ENCODE peak calls at places on chromosomes 7 and 10, in five cellular contexts. L, Z, V, I and S are unnamed samples.

GRCh38 chr10:87505366-87506113 is 847 bp downstream of the MINPP1 start:
- DNase-seq in L (peak; percentile 35), Z (peak; percentile 77), V (peak; percentile 77), I (peak; percentile 53), S (peak; percentile 61)

GRCh38 chr10:103881420-103882284 is 26.3 kb upstream of the SH3PXD2A start:
- DNase-seq in L (no peak), Z (no peak), V (no peak), I (peak; percentile 55), S (no peak)

GRCh38 chr7:18961997-18962396 is 155.4 kb downstream of the TWIST1 start:
- DNase-seq in L (no peak), Z (no peak), V (no peak), I (no peak), S (no peak)

GRCh38 chr7:54179321-54180029 is 362.7 kb upstream of the VSTM2A start:
- DNase-seq in L (no peak), Z (no peak), V (no peak), I (no peak), S (no peak)

GRCh38 chr10:69069090-69070042 is 18.5 kb upstream of the SRGN start:
- DNase-seq in L (no peak), Z (no peak), V (peak; percentile 33), I (no peak), S (no peak)

GRCh38 chr7:48246073-48246472 is 74.8 kb downstream of the ABCA13 start:
- DNase-seq in L (no peak), Z (no peak), V (no peak), I (no peak), S (peak; percentile 82)

GRCh38 chr7:66301737-66302136 is 96.6 kb downstream of the TPST1 start:
- DNase-seq in L (no peak), Z (no peak), V (no peak), I (no peak), S (no peak)

GRCh38 chr10:33337335-33337854 is 2.9 kb upstream of the NRP1 start:
- DNase-seq in L (peak; percentile 21), Z (peak; percentile 42), V (peak; percentile 67), I (peak; percentile 31), S (peak; percentile 47)

GRCh38 chr10:88038268-88038667 is 174.8 kb downstream of the PTEN start:
- DNase-seq in L (no peak), Z (no peak), V (peak; percentile 80), I (no peak), S (no peak)

GRCh38 chr7:112233048-112233697 is 26.7 kb downstream of the ZNF277 start:
- DNase-seq in L (no peak), Z (no peak), V (peak; percentile 7), I (no peak), S (no peak)

GRCh38 chr10:131569851-131570715 is 258.6 kb upstream of the TCERG1L start:
- DNase-seq in L (peak; percentile 26), Z (peak; percentile 18), V (no peak), I (no peak), S (no peak)

GRCh38 chr10:96339956-96340904 is 18.6 kb downstream of the OPALIN start:
- DNase-seq in L (peak; percentile 67), Z (peak; percentile 72), V (peak; percentile 56), I (peak; percentile 39), S (peak; percentile 61)

GRCh38 chr10:7408494-7409044 is 2.3 kb downstream of the SFMBT2 start:
- DNase-seq in L (no peak), Z (peak; percentile 73), V (peak; percentile 54), I (peak; percentile 75), S (peak; percentile 58)

GRCh38 chr10:31315453-31315852 is 3.6 kb upstream of the ZEB1 start:
- DNase-seq in L (no peak), Z (no peak), V (peak; percentile 13), I (no peak), S (no peak)

GRCh38 chr10:77390481-77390891 is 247.1 kb downstream of the KCNMA1 start:
- DNase-seq in L (no peak), Z (no peak), V (peak; percentile 53), I (no peak), S (no peak)

GRCh38 chr10:112980908-112981307 is 30.9 kb downstream of the TCF7L2 start:
- DNase-seq in L (no peak), Z (no peak), V (no peak), I (no peak), S (no peak)

GRCh38 chr7:96658011-96658391 is 51.6 kb downstream of the SEM1 start:
- DNase-seq in L (no peak), Z (no peak), V (no peak), I (no peak), S (no peak)

GRCh38 chr10:75703191-75703861 is 271.9 kb downstream of the LRMDA start:
- DNase-seq in L (no peak), Z (no peak), V (no peak), I (no peak), S (no peak)

GRCh38 chr7:66452165-66452564 is 176.5 kb upstream of the KCTD7 start:
- DNase-seq in L (no peak), Z (no peak), V (no peak), I (no peak), S (no peak)

DNA sequence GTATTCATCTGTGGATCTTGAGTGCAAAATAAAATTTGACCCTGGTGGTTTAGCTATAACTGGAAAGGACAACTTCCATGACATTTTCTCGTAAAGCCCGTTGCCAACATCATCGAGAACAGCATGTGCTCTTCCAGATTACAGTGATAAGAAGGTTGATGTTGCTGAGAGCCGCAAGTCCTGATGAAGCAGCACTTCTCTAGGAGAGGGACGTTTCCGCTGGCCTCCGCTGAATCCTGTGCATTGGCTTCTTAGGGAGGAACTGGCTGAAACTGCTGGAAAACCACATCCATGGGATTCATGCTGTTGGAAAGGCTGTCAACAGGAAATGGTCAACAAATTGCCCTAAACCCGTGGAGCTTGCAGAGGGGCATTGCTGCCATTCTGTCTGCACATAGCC is 21.4 kb upstream of the ABCB5 start:
- DNase-seq in L (no peak), Z (peak; percentile 53), V (peak; percentile 4), I (no peak), S (no peak)
- H3K27ac ChIP-seq in L (no peak overlapping the region), Z (peak overlapping the region; percentile 33), V (no peak overlapping the region), I (no peak overlapping the region), S (no peak overlapping the region)

DNA sequence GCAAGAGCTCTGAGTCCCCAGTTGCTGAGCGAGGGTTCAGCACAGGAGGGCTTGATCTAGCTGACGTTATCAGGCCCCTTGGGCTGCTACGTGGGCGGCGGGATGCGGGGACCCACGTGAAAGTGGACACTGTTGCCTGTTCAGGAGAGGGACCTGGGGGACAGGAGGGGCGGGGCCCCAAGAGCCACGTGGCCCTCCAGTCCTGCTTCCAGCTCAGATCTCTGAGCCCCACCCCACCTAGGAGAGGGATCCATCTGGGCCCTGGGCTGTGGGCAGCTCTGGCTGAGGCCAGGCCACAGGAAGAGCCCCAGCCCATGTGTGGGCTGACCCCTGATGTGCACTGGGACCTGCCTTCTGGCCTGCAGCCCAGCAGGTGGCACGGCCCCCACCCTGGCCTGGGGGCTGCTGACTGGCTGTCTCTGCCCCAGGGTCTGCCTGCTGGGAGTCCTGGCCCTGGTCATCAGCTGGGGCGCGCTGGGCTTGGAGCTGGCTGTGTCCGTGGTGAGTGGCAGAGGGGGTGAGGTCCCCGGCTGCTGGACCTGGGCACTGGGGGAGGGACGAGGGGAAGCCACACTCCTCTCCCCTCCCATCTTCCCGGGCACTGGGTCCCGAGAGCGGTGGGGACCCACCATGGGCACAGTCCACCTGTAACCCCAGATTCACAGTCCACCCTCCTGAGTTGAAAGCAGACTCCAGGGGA is 17.5 kb downstream of the TTYH3 start:
- DNase-seq in L (no peak), Z (no peak), V (no peak), I (no peak), S (no peak)
- H3K36me3 ChIP-seq in L (peaks cover 51% of the 10 kb centered on the region), Z (no peaks in the 10 kb centered on the region), V (peaks cover 95% of the 10 kb centered on the region), I (peaks cover 35% of the 10 kb centered on the region), S (peaks cover 23% of the 10 kb centered on the region)

GRCh38 chr7:141263983-141264382 is 190.1 kb downstream of the TMEM178B start:
- DNase-seq in L (no peak), Z (no peak), V (no peak), I (no peak), S (no peak)

GRCh38 chr7:141264511-141264910 is 190.6 kb downstream of the TMEM178B start:
- DNase-seq in L (no peak), Z (no peak), V (no peak), I (no peak), S (no peak)

GRCh38 chr7:141263508-141263907 is 189.6 kb downstream of the TMEM178B start:
- DNase-seq in L (no peak), Z (no peak), V (no peak), I (no peak), S (no peak)

GRCh38 chr7:141265668-141266067 is 191.8 kb downstream of the TMEM178B start:
- DNase-seq in L (no peak), Z (no peak), V (no peak), I (no peak), S (no peak)

GRCh38 chr7:141262101-141262819 is 188.4 kb downstream of the TMEM178B start:
- DNase-seq in L (no peak), Z (no peak), V (no peak), I (no peak), S (no peak)
- H3K27ac ChIP-seq in L (no peak overlapping the region), Z (no peak overlapping the region), V (no peak overlapping the region), I (no peak overlapping the region), S (no peak overlapping the region)

GRCh38 chr7:138871065-138871464 is 73.1 kb upstream of the ATP6V0A4 start:
- DNase-seq in L (no peak), Z (no peak), V (no peak), I (no peak), S (no peak)
- H3K36me3 ChIP-seq in L (peaks cover 23% of the 10 kb centered on the region), Z (no peaks in the 10 kb centered on the region), V (peaks cover 28% of the 10 kb centered on the region), I (peaks cover 25% of the 10 kb centered on the region), S (no peaks in the 10 kb centered on the region)